ENCODE peak calls at places on chromosome 16, in six cellular contexts. One of them, this sample, is unnamed.

GRCh38 chr16:1496464-1496863 is 3.3 kb downstream of the TELO2 start:
- DNase-seq in PC-3: no peak
- DNase-seq in neural progenitor cell: no peak
- DNase-seq in IMR-90: no peak
- DNase-seq in fibroblast of lung: no peak
- DNase-seq in MM.1S: no peak
- DNase-seq in this sample: no peak

GRCh38 chr16:13896543-13897182 is 23.3 kb upstream of the ERCC4 start:
- DNase-seq in MM.1S: no peak
- DNase-seq in IMR-90: peak; percentile 6
- DNase-seq in neural progenitor cell: no peak
- DNase-seq in fibroblast of lung: peak; percentile 20
- DNase-seq in PC-3: peak; percentile 41
- DNase-seq in this sample: peak; percentile 39

GRCh38 chr16:87435399-87436224 is 43.5 kb downstream of the MAP1LC3B start:
- DNase-seq in PC-3: peak; percentile 43
- DNase-seq in MM.1S: no peak
- DNase-seq in fibroblast of lung: peak; percentile 97
- DNase-seq in neural progenitor cell: no peak
- DNase-seq in IMR-90: peak; percentile 97
- DNase-seq in this sample: no peak

GRCh38 chr16:49599281-49599680 is 225.7 kb downstream of the C16orf78 start:
- DNase-seq in neural progenitor cell: no peak
- DNase-seq in MM.1S: no peak
- DNase-seq in IMR-90: no peak
- DNase-seq in PC-3: no peak
- DNase-seq in fibroblast of lung: no peak
- DNase-seq in this sample: no peak

GRCh38 chr16:86725401-86725800 is 147.1 kb downstream of the FOXL1 start:
- DNase-seq in PC-3: no peak
- DNase-seq in MM.1S: no peak
- DNase-seq in fibroblast of lung: peak; percentile 62
- DNase-seq in neural progenitor cell: no peak
- DNase-seq in IMR-90: peak; percentile 49
- DNase-seq in this sample: no peak

GRCh38 chr16:67936124-67936875 is at the start of gene PSMB10:
- DNase-seq in IMR-90: peak; percentile 72
- DNase-seq in PC-3: no peak
- DNase-seq in fibroblast of lung: peak; percentile 73
- DNase-seq in neural progenitor cell: peak; percentile 64
- DNase-seq in MM.1S: no peak
- DNase-seq in this sample: peak; percentile 63

GRCh38 chr16:1772362-1772907 is at the start of gene EME2:
- DNase-seq in IMR-90: peak; percentile 33
- DNase-seq in fibroblast of lung: no peak
- DNase-seq in neural progenitor cell: peak; percentile 54
- DNase-seq in MM.1S: peak; percentile 60
- DNase-seq in PC-3: no peak
- DNase-seq in this sample: no peak

GRCh38 chr16:86836503-86837125 is 258.3 kb downstream of the FOXL1 start:
- DNase-seq in MM.1S: no peak
- DNase-seq in neural progenitor cell: no peak
- DNase-seq in IMR-90: peak; percentile 93
- DNase-seq in PC-3: peak; percentile 51
- DNase-seq in fibroblast of lung: peak; percentile 92
- DNase-seq in this sample: no peak

GRCh38 chr16:77841275-77841640 is 52.9 kb downstream of the VAT1L start:
- DNase-seq in neural progenitor cell: no peak
- DNase-seq in fibroblast of lung: no peak
- DNase-seq in MM.1S: no peak
- DNase-seq in IMR-90: no peak
- DNase-seq in PC-3: no peak
- DNase-seq in this sample: no peak

GRCh38 chr16:65289022-65289421 is 167.2 kb upstream of the CDH11 start:
- DNase-seq in neural progenitor cell: no peak
- DNase-seq in fibroblast of lung: no peak
- DNase-seq in MM.1S: no peak
- DNase-seq in IMR-90: no peak
- DNase-seq in PC-3: no peak
- DNase-seq in this sample: no peak

GRCh38 chr16:78099372-78100161 is at the start of gene WWOX:
- DNase-seq in MM.1S: peak; percentile 93
- DNase-seq in neural progenitor cell: peak; percentile 99
- DNase-seq in IMR-90: peak; percentile 98
- DNase-seq in fibroblast of lung: peak; percentile 99
- DNase-seq in PC-3: peak; percentile 94
- DNase-seq in this sample: peak; percentile 98

GRCh38 chr16:80065565-80065964 is 465.0 kb upstream of the MAF start:
- DNase-seq in IMR-90: no peak
- DNase-seq in fibroblast of lung: no peak
- DNase-seq in neural progenitor cell: no peak
- DNase-seq in MM.1S: no peak
- DNase-seq in PC-3: peak; percentile 25
- DNase-seq in this sample: no peak

GRCh38 chr16:52863000-52863399 is 189.7 kb downstream of the CHD9NB start:
- DNase-seq in MM.1S: no peak
- DNase-seq in IMR-90: no peak
- DNase-seq in PC-3: no peak
- DNase-seq in neural progenitor cell: no peak
- DNase-seq in fibroblast of lung: no peak
- DNase-seq in this sample: no peak

GRCh38 chr16:21263640-21264211 is 14.4 kb downstream of the CRYM start:
- DNase-seq in fibroblast of lung: peak; percentile 28
- DNase-seq in IMR-90: peak; percentile 18
- DNase-seq in PC-3: no peak
- DNase-seq in neural progenitor cell: peak; percentile 24
- DNase-seq in MM.1S: peak; percentile 33
- DNase-seq in this sample: no peak

GRCh38 chr16:22075043-22075757 is 17.1 kb upstream of the VWA3A start:
- DNase-seq in fibroblast of lung: no peak
- DNase-seq in MM.1S: no peak
- DNase-seq in neural progenitor cell: no peak
- DNase-seq in IMR-90: peak; percentile 75
- DNase-seq in PC-3: peak; percentile 30
- DNase-seq in this sample: no peak

GRCh38 chr16:3780570-3780969 is 63.2 kb upstream of the TRAP1 start:
- DNase-seq in IMR-90: peak; percentile 19
- DNase-seq in PC-3: peak; percentile 12
- DNase-seq in MM.1S: no peak
- DNase-seq in neural progenitor cell: no peak
- DNase-seq in fibroblast of lung: peak; percentile 41
- DNase-seq in this sample: no peak

GRCh38 chr16:81885976-81886586 is 107.0 kb downstream of the PLCG2 start:
- DNase-seq in fibroblast of lung: peak; percentile 20
- DNase-seq in PC-3: peak; percentile 64
- DNase-seq in IMR-90: peak; percentile 16
- DNase-seq in MM.1S: peak; percentile 11
- DNase-seq in neural progenitor cell: peak; percentile 60
- DNase-seq in this sample: peak; percentile 87

GRCh38 chr16:52184336-52184735 is 362.6 kb downstream of the TOX3 start:
- DNase-seq in IMR-90: no peak
- DNase-seq in neural progenitor cell: no peak
- DNase-seq in PC-3: no peak
- DNase-seq in MM.1S: no peak
- DNase-seq in fibroblast of lung: no peak
- DNase-seq in this sample: no peak

DNA sequence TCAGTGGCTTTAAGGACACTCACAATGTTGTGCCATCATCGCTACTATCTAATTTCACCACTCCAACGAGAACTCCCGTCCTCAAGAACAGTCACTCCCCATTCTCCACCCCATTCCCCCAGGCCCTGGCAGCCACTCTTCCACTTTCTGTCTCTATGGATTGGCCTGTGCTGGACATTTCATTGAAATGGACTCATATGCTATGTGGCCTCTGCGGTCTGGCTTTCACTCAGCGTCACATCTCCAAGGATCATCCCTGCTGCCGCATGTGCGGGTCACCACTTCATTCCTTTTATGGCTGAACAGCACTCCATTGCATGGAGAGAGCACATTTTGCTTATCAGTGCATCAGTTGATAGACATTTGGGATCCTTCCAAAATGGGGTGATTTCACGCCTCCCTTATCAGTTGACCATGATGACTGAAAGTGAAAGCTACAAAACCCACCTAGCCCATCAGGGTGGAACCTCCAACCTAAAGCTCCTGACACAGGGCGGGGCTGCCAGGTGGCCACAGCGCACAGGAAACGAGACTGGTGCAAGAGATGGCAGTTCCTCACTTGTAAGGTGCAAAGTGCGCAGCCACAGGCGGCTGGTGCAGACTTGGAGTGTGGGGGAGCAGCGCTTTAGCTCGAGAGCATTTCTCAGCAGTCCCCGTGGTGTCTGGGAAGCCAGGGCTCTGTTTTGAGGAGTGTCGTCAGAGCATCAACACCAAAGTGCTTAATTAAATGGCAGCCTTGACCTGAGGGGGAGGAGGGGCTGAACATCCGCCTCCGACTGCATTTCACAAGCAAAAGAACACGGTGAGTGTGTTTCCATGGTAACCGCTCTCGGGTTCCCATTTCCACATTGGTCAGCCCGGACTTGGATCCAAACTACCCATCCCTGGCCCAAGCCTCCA is 23.8 kb downstream of the COTL1 start:
- DNase-seq in neural progenitor cell: no peak
- DNase-seq in IMR-90: no peak
- DNase-seq in PC-3: no peak
- DNase-seq in MM.1S: peak; percentile 37
- DNase-seq in fibroblast of lung: peak; percentile 50
- DNase-seq in this sample: peak; percentile 64
- H3K27ac ChIP-seq in neural progenitor cell: no peak overlapping the region
- H3K27ac ChIP-seq in IMR-90: no peak overlapping the region
- H3K27ac ChIP-seq in PC-3: no peak overlapping the region
- H3K27ac ChIP-seq in MM.1S: peak overlapping the region; percentile 60
- H3K27ac ChIP-seq in fibroblast of lung: no peak overlapping the region
- H3K27ac ChIP-seq in this sample: peak overlapping the region; percentile 14

GRCh38 chr16:54706406-54706805 is 224.3 kb upstream of the IRX5 start:
- DNase-seq in PC-3: no peak
- DNase-seq in IMR-90: no peak
- DNase-seq in MM.1S: no peak
- DNase-seq in neural progenitor cell: no peak
- DNase-seq in fibroblast of lung: no peak
- DNase-seq in this sample: no peak
- H2AFZ ChIP-seq in PC-3: no peak overlapping the region
- H2AFZ ChIP-seq in IMR-90: no peak overlapping the region
- H2AFZ ChIP-seq in MM.1S: no peak overlapping the region
- H2AFZ ChIP-seq in neural progenitor cell: no peak overlapping the region
- H2AFZ ChIP-seq in fibroblast of lung: no peak overlapping the region
- H2AFZ ChIP-seq in this sample: no peak overlapping the region

GRCh38 chr16:58020628-58021521 is 4.7 kb upstream of the MMP15 start:
- DNase-seq in MM.1S: peak; percentile 48
- DNase-seq in fibroblast of lung: peak; percentile 62
- DNase-seq in PC-3: peak; percentile 35
- DNase-seq in IMR-90: peak; percentile 43
- DNase-seq in neural progenitor cell: peak; percentile 69
- DNase-seq in this sample: peak; percentile 74

GRCh38 chr16:58019866-58020538 is 5.6 kb upstream of the MMP15 start:
- DNase-seq in neural progenitor cell: no peak
- DNase-seq in fibroblast of lung: no peak
- DNase-seq in PC-3: no peak
- DNase-seq in IMR-90: no peak
- DNase-seq in MM.1S: no peak
- DNase-seq in this sample: no peak

GRCh38 chr16:58024347-58024672 is 1.2 kb upstream of the MMP15 start:
- DNase-seq in fibroblast of lung: no peak
- DNase-seq in MM.1S: no peak
- DNase-seq in IMR-90: no peak
- DNase-seq in neural progenitor cell: no peak
- DNase-seq in PC-3: no peak
- DNase-seq in this sample: no peak

GRCh38 chr16:58022601-58023371 is 2.8 kb upstream of the MMP15 start:
- DNase-seq in IMR-90: peak; percentile 68
- DNase-seq in MM.1S: no peak
- DNase-seq in neural progenitor cell: no peak
- DNase-seq in fibroblast of lung: peak; percentile 77
- DNase-seq in PC-3: peak; percentile 49
- DNase-seq in this sample: peak; percentile 29

DNA sequence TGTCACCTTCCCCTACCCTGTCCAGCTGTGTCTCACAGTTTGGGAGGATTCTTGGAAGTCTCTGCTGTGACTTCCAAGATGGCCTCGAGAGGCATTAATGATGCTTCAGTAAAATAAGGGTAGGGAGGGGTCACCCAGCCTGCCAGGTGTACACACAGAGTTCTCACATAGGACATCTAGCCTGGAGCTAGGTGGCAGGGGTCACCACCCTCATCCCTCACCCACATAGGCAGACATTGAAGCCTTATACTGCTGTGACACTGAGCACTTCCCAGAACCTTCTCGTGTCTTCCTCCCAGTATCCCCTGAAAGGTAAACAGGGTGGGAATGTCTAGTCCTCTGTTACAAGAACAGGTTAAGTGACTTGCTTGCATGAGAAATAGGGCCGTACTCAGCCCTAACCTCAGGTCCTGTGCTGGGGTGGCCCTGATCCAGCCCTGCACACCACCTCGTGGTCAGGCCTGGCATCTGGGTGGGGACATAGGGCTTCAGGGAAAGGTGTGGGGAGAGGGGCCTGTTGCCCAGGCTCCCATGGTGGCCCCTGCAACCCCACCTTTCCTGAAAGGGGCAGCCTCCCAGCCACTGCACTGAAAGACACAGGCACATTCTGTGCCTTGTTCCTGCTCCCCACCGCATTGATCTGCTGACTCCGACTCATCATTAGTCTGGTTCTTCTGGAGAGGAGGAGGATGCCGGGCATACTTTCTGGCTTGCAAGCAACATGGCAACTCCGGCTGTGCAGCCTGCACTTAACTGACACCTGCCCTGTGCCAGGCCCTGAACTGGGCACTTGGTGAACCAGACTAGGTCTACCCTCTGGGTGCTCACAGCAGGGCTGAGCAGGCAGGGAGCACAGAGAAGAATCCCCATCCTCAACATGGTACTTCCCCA is 3.6 kb upstream of the MMP15 start:
- DNase-seq in MM.1S: no peak
- DNase-seq in fibroblast of lung: peak; percentile 47
- DNase-seq in IMR-90: peak; percentile 82
- DNase-seq in neural progenitor cell: no peak
- DNase-seq in PC-3: peak; percentile 43
- DNase-seq in this sample: no peak
- H3K27ac ChIP-seq in MM.1S: no peak overlapping the region
- H3K27ac ChIP-seq in fibroblast of lung: peak overlapping the region; percentile 37
- H3K27ac ChIP-seq in IMR-90: peak overlapping the region; percentile 14
- H3K27ac ChIP-seq in neural progenitor cell: no peak overlapping the region
- H3K27ac ChIP-seq in PC-3: peak overlapping the region; percentile 64
- H3K27ac ChIP-seq in this sample: no peak overlapping the region

GRCh38 chr16:31114468-31114867 is 3.0 kb upstream of the KAT8 start:
- DNase-seq in IMR-90: no peak
- DNase-seq in neural progenitor cell: no peak
- DNase-seq in fibroblast of lung: no peak
- DNase-seq in MM.1S: no peak
- DNase-seq in PC-3: no peak
- DNase-seq in this sample: no peak

GRCh38 chr16:31113420-31114124 is 3.9 kb upstream of the KAT8 start:
- DNase-seq in neural progenitor cell: no peak
- DNase-seq in MM.1S: no peak
- DNase-seq in fibroblast of lung: no peak
- DNase-seq in PC-3: peak; percentile 36
- DNase-seq in IMR-90: no peak
- DNase-seq in this sample: no peak

GRCh38 chr16:31120129-31120528 is 2.7 kb downstream of the KAT8 start:
- DNase-seq in fibroblast of lung: no peak
- DNase-seq in PC-3: no peak
- DNase-seq in IMR-90: no peak
- DNase-seq in neural progenitor cell: no peak
- DNase-seq in MM.1S: no peak
- DNase-seq in this sample: no peak

GRCh38 chr16:31117384-31118222 is at the start of gene KAT8:
- DNase-seq in fibroblast of lung: peak; percentile 97
- DNase-seq in IMR-90: peak; percentile 97
- DNase-seq in MM.1S: peak; percentile 98
- DNase-seq in PC-3: peak; percentile 96
- DNase-seq in neural progenitor cell: peak; percentile 100
- DNase-seq in this sample: peak; percentile 100

GRCh38 chr16:31118223-31119155 is 1.0 kb downstream of the KAT8 start:
- DNase-seq in neural progenitor cell: no peak
- DNase-seq in fibroblast of lung: peak; percentile 52
- DNase-seq in PC-3: peak; percentile 40
- DNase-seq in MM.1S: no peak
- DNase-seq in IMR-90: peak; percentile 81
- DNase-seq in this sample: no peak
- H2AFZ ChIP-seq in neural progenitor cell: no peak overlapping the region
- H2AFZ ChIP-seq in fibroblast of lung: peak overlapping the region; percentile 67
- H2AFZ ChIP-seq in PC-3: no peak overlapping the region
- H2AFZ ChIP-seq in MM.1S: peak overlapping the region; percentile 83
- H2AFZ ChIP-seq in IMR-90: peak overlapping the region; percentile 71
- H2AFZ ChIP-seq in this sample: no peak overlapping the region

This sample was measured in GM23338.